ENCODE peak calls at places on chromosomes 2 and 18, in eight cellular contexts. H is iris pigment epithelial cell; B is activated effector memory CD4-positive, alpha-beta T cell treated with anti-CD3 and anti-CD28 coated beads, Interleukin-2, amount 50 U/mL, for 16 hours; T is GM03348; F is stimulated activated CD8-positive, alpha-beta memory T cell treated with anti-CD3 and anti-CD28 coated beads, Interleukin-15, amount 100 ng/mL, for 24 hours; I is AG09309; J is CD4-positive, alpha-beta T cell; K is NCI-H446. E is an unnamed sample.

GRCh38 chr2:128442891-128443302 is 124.2 kb upstream of the HS6ST1 start:
- DNase-seq in H (peak), I (no peak), B (peak), J (no peak), K (no peak), F (no peak), T (no peak), E (no peak)

GRCh38 chr2:174846941-174847938 is 83.0 kb upstream of the CHRNA1 start:
- DNase-seq in F (no peak), J (no peak), B (no peak), T (peak), K (peak), H (peak), I (peak), E (peak)

GRCh38 chr2:46495347-46496030 is 16.1 kb downstream of the TMEM247 start:
- DNase-seq in T (no peak), I (peak), H (peak), F (no peak), J (no peak), B (no peak), K (peak), E (peak)

GRCh38 chr2:168684921-168685618 is 117.4 kb upstream of the NOSTRIN start:
- DNase-seq in H (no peak), K (no peak), I (no peak), J (no peak), T (no peak), B (no peak), F (no peak), E (no peak)

GRCh38 chr18:33210575-33211189 is 229.8 kb downstream of the CCDC178 start:
- DNase-seq in I (no peak), T (peak), K (peak), J (no peak), H (peak), F (no peak), B (no peak), E (peak)

GRCh38 chr2:241069821-241070281 is 32.2 kb downstream of the MTERF4 start:
- DNase-seq in F (no peak), I (no peak), K (no peak), J (no peak), B (no peak), T (peak), H (no peak), E (no peak)

GRCh38 chr2:74005786-74006185 is 21.1 kb downstream of the TET3 start:
- DNase-seq in F (no peak), H (no peak), T (no peak), J (no peak), K (peak), I (no peak), B (no peak), E (no peak)

GRCh38 chr2:112942654-112943002 is 31.7 kb downstream of the IL37 start:
- DNase-seq in H (no peak), I (no peak), K (no peak), F (no peak), J (no peak), T (no peak), B (no peak), E (no peak)

GRCh38 chr2:206160124-206160806 is 570 bp downstream of the EEF1B2 start:
- DNase-seq in T (peak), B (peak), H (peak), I (no peak), K (no peak), J (no peak), F (no peak), E (peak)

GRCh38 chr2:33433279-33434235 is 42.9 kb upstream of the RASGRP3 start:
- DNase-seq in B (no peak), J (no peak), F (no peak), H (no peak), K (no peak), I (no peak), T (no peak), E (no peak)

GRCh38 chr18:56789889-56790180 is 138.7 kb downstream of the WDR7 start:
- DNase-seq in F (no peak), I (no peak), J (no peak), H (no peak), B (no peak), T (no peak), K (no peak), E (no peak)

GRCh38 chr2:60549250-60550150 is 4.0 kb downstream of the BCL11A start:
- DNase-seq in B (no peak), I (no peak), F (no peak), H (no peak), T (peak), J (no peak), K (peak), E (no peak)

GRCh38 chr2:43188561-43189386 is 37.6 kb downstream of the ZFP36L2 start:
- DNase-seq in F (no peak), T (no peak), J (no peak), I (no peak), B (no peak), H (no peak), K (no peak), E (no peak)

GRCh38 chr18:70636991-70637390 is 348.1 kb downstream of the SOCS6 start:
- DNase-seq in B (no peak), J (no peak), I (no peak), K (no peak), H (no peak), T (no peak), F (no peak), E (no peak)

GRCh38 chr2:40039543-40039942 is 260.5 kb upstream of the THUMPD2 start:
- DNase-seq in J (no peak), I (no peak), K (no peak), F (no peak), H (no peak), B (no peak), T (peak), E (no peak)

GRCh38 chr2:58569460-58570185 is 328.5 kb upstream of the FANCL start:
- DNase-seq in I (no peak), T (peak), B (no peak), J (no peak), H (no peak), K (peak), F (no peak), E (no peak)

GRCh38 chr18:6881034-6881800 is 151.7 kb downstream of the ARHGAP28 start:
- DNase-seq in B (no peak), T (peak), K (no peak), H (peak), J (no peak), I (peak), F (no peak), E (peak)

GRCh38 chr2:207143474-207144190 is 22.1 kb downstream of the KLF7 start:
- DNase-seq in K (peak), T (peak), I (no peak), H (peak), B (peak), J (peak), F (no peak), E (no peak)

GRCh38 chr2:241798081-241798630 is 10.8 kb upstream of the NEU4 start:
- DNase-seq in H (no peak), F (no peak), K (no peak), B (no peak), I (no peak), J (peak), T (peak), E (no peak)

GRCh38 chr2:239666053-239666854 is 265.4 kb upstream of the HDAC4 start:
- DNase-seq in I (no peak), J (no peak), K (no peak), B (no peak), T (no peak), F (no peak), H (no peak), E (no peak)

GRCh38 chr2:42498482-42498881 is 4.7 kb upstream of the KCNG3 start:
- DNase-seq in H (peak), K (no peak), I (no peak), B (peak), J (no peak), F (no peak), T (no peak), E (no peak)

GRCh38 chr2:239164281-239164871 is 236.4 kb downstream of the HDAC4 start:
- DNase-seq in H (no peak), K (no peak), F (no peak), I (no peak), T (no peak), J (peak), B (peak), E (no peak)